ENCODE peak calls at places on chromosomes 5 and 9, in six cellular contexts. W, K, J, V, P and H are unnamed samples.

GRCh38 chr5:126450388-126450787 is 27.2 kb downstream of the GRAMD2B start:
- DNase-seq in J (no peak), W (no peak), V (no peak), P (no peak), K (no peak), H (peak)

GRCh38 chr9:25964239-25964638 is 286.0 kb upstream of the TUSC1 start:
- DNase-seq in K (peak), W (peak), V (peak), P (peak), J (peak), H (peak)

GRCh38 chr5:96765043-96765442 is 42.7 kb downstream of the ERAP1 start:
- DNase-seq in W (no peak), J (no peak), K (no peak), V (no peak), P (no peak), H (no peak)

GRCh38 chr9:22031664-22032411 is 22.7 kb upstream of the CDKN2B start:
- DNase-seq in V (no peak), P (no peak), K (no peak), W (no peak), J (no peak), H (no peak)

GRCh38 chr5:68479524-68479923 is 264.0 kb downstream of the PIK3R1 start:
- DNase-seq in V (no peak), J (peak), P (peak), W (no peak), K (no peak), H (no peak)

GRCh38 chr9:109652971-109653370 is 127.0 kb upstream of the PALM2AKAP2 start:
- DNase-seq in J (peak), W (no peak), K (no peak), P (peak), V (peak), H (peak)

GRCh38 chr5:159106193-159106568 is 6.5 kb upstream of the EBF1 start:
- DNase-seq in W (no peak), J (no peak), K (no peak), P (no peak), V (no peak), H (no peak)

GRCh38 chr9:97632992-97633858 is at the start of the genes NCBP1 and TSTD2:
- DNase-seq in V (peak), J (peak), W (peak), K (peak), P (peak), H (peak)

GRCh38 chr5:103601314-103601713 is 38.7 kb upstream of the NUDT12 start:
- DNase-seq in V (no peak), K (no peak), J (no peak), P (no peak), W (no peak), H (no peak)

GRCh38 chr9:78325343-78325742 is 28.4 kb downstream of the PSAT1 start:
- DNase-seq in K (no peak), P (peak), J (peak), W (no peak), V (no peak), H (peak)

GRCh38 chr5:56069652-56070226 is 75.0 kb upstream of the IL6ST start:
- DNase-seq in V (peak), W (no peak), K (no peak), P (no peak), J (no peak), H (no peak)

GRCh38 chr9:15211160-15211993 is 95.6 kb downstream of the TTC39B start:
- DNase-seq in W (peak), J (peak), K (peak), V (peak), P (peak), H (peak)

GRCh38 chr5:142316681-142317080 is 8.1 kb downstream of the SPRY4 start:
- DNase-seq in J (no peak), K (no peak), V (peak), P (no peak), W (no peak), H (no peak)

GRCh38 chr5:179409806-179410205 is 64.5 kb upstream of the ADAMTS2 start:
- DNase-seq in K (no peak), P (no peak), V (peak), W (no peak), J (no peak), H (no peak)

GRCh38 chr5:159052282-159053011 is 47.3 kb downstream of the EBF1 start:
- DNase-seq in W (no peak), V (no peak), K (no peak), P (peak), J (no peak), H (peak)

GRCh38 chr5:8676731-8677130 is 807.8 kb downstream of the MTRR start:
- DNase-seq in W (no peak), V (no peak), J (peak), P (peak), K (no peak), H (no peak)

GRCh38 chr5:13591621-13592020 is 352.9 kb downstream of the DNAH5 start:
- DNase-seq in J (peak), P (peak), W (no peak), V (no peak), K (no peak), H (no peak)

GRCh38 chr5:5063533-5063953 is 76.6 kb upstream of the ADAMTS16 start:
- DNase-seq in K (no peak), V (no peak), W (no peak), P (no peak), J (no peak), H (peak)

GRCh38 chr5:252546-252945 is 18.9 kb upstream of the PDCD6 start:
- DNase-seq in V (no peak), K (no peak), W (no peak), P (no peak), J (no peak), H (no peak)

GRCh38 chr9:78552802-78553201 is 255.9 kb downstream of the PSAT1 start:
- DNase-seq in J (peak), K (no peak), P (no peak), V (no peak), W (no peak), H (no peak)

GRCh38 chr5:82274343-82275266 is 3.5 kb downstream of the RPS23 start:
- DNase-seq in J (no peak), P (no peak), K (no peak), W (no peak), V (no peak), H (peak)

GRCh38 chr5:179221196-179221876 is 123.9 kb downstream of the ADAMTS2 start:
- DNase-seq in W (no peak), J (no peak), P (no peak), V (no peak), K (no peak), H (no peak)

GRCh38 chr9:111974092-111974681 is 77.6 kb downstream of the UGCG start:
- DNase-seq in P (no peak), K (no peak), V (peak), J (peak), W (no peak), H (no peak)

GRCh38 chr9:137982132-137982666 is 104.6 kb downstream of the CACNA1B start:
- DNase-seq in J (no peak), V (no peak), K (no peak), P (peak), W (no peak), H (no peak)

GRCh38 chr5:90939208-90939607 is 380.6 kb downstream of the ADGRV1 start:
- DNase-seq in V (peak), P (no peak), W (no peak), K (no peak), J (no peak), H (no peak)

DNA sequence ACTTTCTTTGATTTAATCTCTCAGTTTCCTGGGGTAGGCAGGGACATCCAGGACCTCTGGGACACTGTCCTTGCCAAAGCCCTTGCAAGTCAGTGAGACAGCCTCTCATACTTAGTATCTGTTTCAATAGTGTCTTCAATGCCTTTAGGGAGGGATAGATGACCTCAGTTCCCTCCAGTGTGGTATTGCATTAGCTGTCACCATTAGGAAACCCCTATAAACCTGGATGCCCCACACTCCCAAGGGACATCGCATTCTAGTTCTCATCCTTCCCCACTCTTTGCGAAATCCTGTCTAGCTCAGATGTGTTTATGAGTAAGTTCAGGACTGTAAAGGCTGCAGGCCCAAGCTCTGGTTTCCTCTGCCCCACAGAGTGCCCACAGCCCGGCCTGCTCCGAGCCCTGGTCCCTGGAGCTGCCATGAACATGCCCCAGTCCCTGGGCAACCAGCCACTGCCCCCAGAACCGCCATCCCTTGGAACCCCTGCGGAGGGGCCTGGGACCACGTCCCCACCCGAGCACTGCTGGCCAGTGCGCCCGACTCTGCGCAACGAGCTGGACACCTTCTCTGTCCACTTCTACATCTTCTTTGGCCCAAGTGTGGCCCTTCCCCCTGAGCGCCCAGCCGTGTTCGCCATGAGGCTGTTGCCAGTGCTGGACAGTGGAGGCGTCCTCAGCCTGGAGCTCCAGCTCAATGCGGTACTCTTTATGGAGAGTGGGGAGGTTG is 13.2 kb downstream of the TMEM8B start:
- DNase-seq in J (no peak), P (peak), K (no peak), W (no peak), V (no peak), H (no peak)
- H2AK5ac ChIP-seq in J (no peak), P (no peak), K (no peak), W (no peak), V (no peak), H (no peak)

GRCh38 chr9:92846662-92847145 is 31.1 kb downstream of the ZNF484 start:
- DNase-seq in W (no peak), K (no peak), V (no peak), P (peak), J (no peak), H (peak)
- H3K4me3 ChIP-seq in W (no peak), K (no peak), V (no peak), P (no peak), J (no peak), H (peak)

GRCh38 chr5:26193626-26194025 is 844.8 kb downstream of the CDH9 start:
- DNase-seq in K (no peak), P (no peak), W (no peak), J (no peak), V (peak), H (peak)

GRCh38 chr5:26192496-26192895 is 845.9 kb downstream of the CDH9 start:
- DNase-seq in K (no peak), V (no peak), J (no peak), W (no peak), P (peak), H (no peak)
- H2AK5ac ChIP-seq in K (no peak), V (no peak), J (no peak), W (no peak), P (no peak), H (no peak)

GRCh38 chr5:171668097-171668412 is 117.6 kb upstream of the SMIM23 start:
- DNase-seq in V (no peak), W (no peak), J (no peak), P (no peak), K (no peak), H (no peak)
- H3K4me3 ChIP-seq in V (no peak), W (no peak), J (no peak), P (no peak), K (no peak), H (no peak)

GRCh38 chr9:93682155-93682968 is 106.0 kb downstream of the PHF2 start:
- DNase-seq in K (peak), P (peak), J (peak), V (peak), W (peak), H (peak)
- H2AK5ac ChIP-seq in K (no peak), P (no peak), J (no peak), V (no peak), W (peak), H (no peak)

DNA sequence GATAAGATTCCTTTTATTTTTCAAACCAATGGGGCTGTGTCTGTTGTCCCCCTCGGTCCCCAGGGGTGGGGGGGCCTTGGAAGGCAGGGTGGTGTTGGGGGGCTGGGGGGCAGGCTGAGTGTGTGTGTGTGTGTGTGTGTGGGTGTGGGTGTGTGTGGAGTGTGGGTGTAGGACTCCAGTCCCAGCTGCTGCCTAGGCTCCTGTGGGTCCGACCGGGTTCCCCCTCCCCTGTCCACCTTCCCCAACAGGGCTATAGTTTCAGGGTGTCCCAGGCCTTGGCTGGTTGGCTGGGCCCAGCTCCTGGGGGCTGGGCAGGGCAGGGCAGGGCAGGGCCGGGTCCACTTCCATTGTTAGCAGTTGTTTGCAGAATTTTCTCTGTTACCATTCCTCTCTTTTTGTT is 2.1 kb upstream of the NFX1 start:
- DNase-seq in V (no peak), W (no peak), K (no peak), P (no peak), J (no peak), H (no peak)
- H3K4me3 ChIP-seq in V (no peak), W (no peak), K (no peak), P (no peak), J (no peak), H (no peak)

GRCh38 chr5:74838262-74838661 is 27.9 kb downstream of the FAM169A start:
- DNase-seq in P (no peak), W (no peak), K (no peak), J (no peak), V (no peak), H (no peak)
- H2AK5ac ChIP-seq in P (no peak), W (no peak), K (no peak), J (no peak), V (no peak), H (no peak)

GRCh38 chr9:36150529-36151305 is 14.2 kb downstream of the GLIPR2 start:
- DNase-seq in V (no peak), P (peak), J (peak), K (no peak), W (no peak), H (no peak)
- H3K4me3 ChIP-seq in V (no peak), P (no peak), J (no peak), K (no peak), W (no peak), H (no peak)

GRCh38 chr9:16512281-16512680 is 358.2 kb downstream of the BNC2 start:
- DNase-seq in P (no peak), K (no peak), J (no peak), W (no peak), V (no peak), H (no peak)

GRCh38 chr9:16510506-16510905 is 360.0 kb downstream of the BNC2 start:
- DNase-seq in J (no peak), K (no peak), P (no peak), W (no peak), V (no peak), H (no peak)

GRCh38 chr9:16514131-16514530 is 356.3 kb downstream of the BNC2 start:
- DNase-seq in W (no peak), P (no peak), K (no peak), J (no peak), V (no peak), H (peak)

GRCh38 chr9:16505159-16505558 is 365.3 kb downstream of the BNC2 start:
- DNase-seq in V (peak), P (peak), J (peak), W (no peak), K (no peak), H (peak)

DNA sequence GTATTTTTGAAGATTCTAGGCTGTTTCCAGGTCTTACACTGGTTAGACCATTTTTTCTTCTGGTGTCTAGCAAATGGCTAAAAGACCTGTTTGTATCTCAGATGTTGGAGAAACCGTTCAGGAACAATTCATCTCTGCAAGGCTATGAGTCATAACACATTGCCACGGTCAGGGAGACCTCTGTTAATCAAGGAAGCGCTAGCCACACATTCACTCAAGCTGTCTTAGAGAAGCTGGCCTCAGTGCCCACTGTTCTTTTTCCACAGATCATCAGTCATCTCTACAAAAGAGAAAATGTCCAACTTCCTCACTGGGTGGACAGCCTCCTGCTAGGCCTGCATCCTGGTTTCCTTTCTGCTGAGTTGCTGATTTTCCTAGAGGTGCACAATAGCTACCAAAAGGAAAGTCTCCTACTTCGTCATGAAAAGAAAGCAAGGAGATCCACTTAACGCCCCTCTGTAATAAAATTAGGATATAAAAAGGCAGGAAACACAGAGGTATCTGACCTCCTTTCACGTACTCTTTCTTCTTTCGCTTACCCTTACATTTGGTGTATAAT is 360.4 kb downstream of the BNC2 start:
- DNase-seq in P (peak), K (no peak), W (no peak), V (peak), J (peak), H (no peak)
- H2AK5ac ChIP-seq in P (no peak), K (no peak), W (no peak), V (no peak), J (peak), H (no peak)